ENCODE peak calls at places on chromosomes 11 and 22, in eight cellular contexts. E, P, X, L, V, H, K and J are unnamed samples.
A peak's percentile ranks its signal among the peaks of the same experiment; 100 is the strongest.

GRCh38 chr11:31656051-31656450 is 146.5 kb downstream of the ELP4 start:
- DNase-seq in E (no peak), L (no peak), X (no peak), H (no peak), P (no peak), K (peak; percentile 37), V (no peak), J (no peak)

GRCh38 chr22:24810043-24810749 is 4.2 kb downstream of the SGSM1 start:
- DNase-seq in P (peak; percentile 22), H (peak; percentile 77), V (no peak), K (no peak), X (no peak), L (no peak), E (no peak), J (peak; percentile 29)

GRCh38 chr11:35066029-35066428 is 72.9 kb upstream of the CD44 start:
- DNase-seq in L (no peak), X (no peak), E (no peak), V (no peak), K (no peak), P (no peak), H (no peak), J (no peak)

GRCh38 chr11:80028998-80029397 is 588.2 kb upstream of the TENM4 start:
- DNase-seq in K (no peak), H (no peak), P (no peak), L (no peak), E (no peak), X (no peak), V (no peak), J (no peak)

GRCh38 chr11:75773595-75774353 is 5.2 kb downstream of the DGAT2 start:
- DNase-seq in H (no peak), L (no peak), X (no peak), E (no peak), K (peak; percentile 42), V (no peak), P (no peak), J (no peak)

GRCh38 chr11:393219-394033 is 583 bp upstream of the PKP3 start:
- DNase-seq in H (no peak), L (no peak), P (no peak), V (no peak), X (no peak), E (peak; percentile 75), K (peak; percentile 94), J (peak; percentile 87)

GRCh38 chr22:47602732-47603131 is 840.3 kb downstream of the TBC1D22A start:
- DNase-seq in V (no peak), K (no peak), E (no peak), X (no peak), L (no peak), P (no peak), H (no peak), J (no peak)

GRCh38 chr22:50105529-50106100 is 15.8 kb downstream of the MOV10L1 start:
- DNase-seq in E (no peak), L (no peak), P (no peak), K (no peak), V (no peak), X (no peak), H (no peak), J (no peak)

GRCh38 chr11:122440783-122441701 is 214.5 kb upstream of the UBASH3B start:
- DNase-seq in E (peak; percentile 58), V (peak; percentile 51), L (peak; percentile 43), H (peak; percentile 81), X (peak; percentile 50), K (no peak), P (peak; percentile 55), J (no peak)

DNA sequence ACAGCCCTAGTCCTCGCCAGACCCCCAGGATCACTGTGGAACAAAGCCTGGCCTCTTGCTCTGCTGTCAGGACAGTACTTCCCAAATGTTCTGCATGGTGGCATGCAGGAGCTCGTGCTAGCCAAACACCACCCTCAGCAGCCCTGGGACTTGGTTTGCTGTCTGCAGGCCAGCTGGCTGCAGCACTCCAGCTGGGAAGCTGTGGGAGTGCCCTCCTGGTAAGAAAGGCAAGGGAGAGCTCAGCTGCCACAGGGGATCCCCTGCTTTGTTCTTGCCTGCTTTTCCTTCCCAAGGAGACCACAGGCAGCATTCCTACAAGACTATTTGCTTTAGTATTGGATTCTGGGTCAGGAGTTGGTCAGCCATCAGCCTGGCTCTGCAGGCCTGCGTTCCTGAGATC is 27.9 kb downstream of the TCIRG1 start:
- DNase-seq in L (no peak), V (no peak), E (no peak), X (no peak), P (no peak), K (no peak), H (peak; percentile 25), J (no peak)
- TF ChIP-seq CTCF in L (no peak), V (no peak), E (no peak), X (no peak), P (no peak), K (no peak), H (no peak), J (no peak)

GRCh38 chr22:28927526-28928089 is 44.2 kb downstream of the ZNRF3 start:
- DNase-seq in X (no peak), V (no peak), H (no peak), K (no peak), L (no peak), P (no peak), E (no peak), J (no peak)
- H3K4me1 ChIP-seq in X (no peaks in the 10 kb centered on the region), V (peaks cover 52% of the 10 kb centered on the region), H (peaks cover 22% of the 10 kb centered on the region), K (no peaks in the 10 kb centered on the region), L (peaks cover 26% of the 10 kb centered on the region), P (peaks cover 14% of the 10 kb centered on the region), E (peaks cover 3% of the 10 kb centered on the region), J (no peaks in the 10 kb centered on the region)

DNA sequence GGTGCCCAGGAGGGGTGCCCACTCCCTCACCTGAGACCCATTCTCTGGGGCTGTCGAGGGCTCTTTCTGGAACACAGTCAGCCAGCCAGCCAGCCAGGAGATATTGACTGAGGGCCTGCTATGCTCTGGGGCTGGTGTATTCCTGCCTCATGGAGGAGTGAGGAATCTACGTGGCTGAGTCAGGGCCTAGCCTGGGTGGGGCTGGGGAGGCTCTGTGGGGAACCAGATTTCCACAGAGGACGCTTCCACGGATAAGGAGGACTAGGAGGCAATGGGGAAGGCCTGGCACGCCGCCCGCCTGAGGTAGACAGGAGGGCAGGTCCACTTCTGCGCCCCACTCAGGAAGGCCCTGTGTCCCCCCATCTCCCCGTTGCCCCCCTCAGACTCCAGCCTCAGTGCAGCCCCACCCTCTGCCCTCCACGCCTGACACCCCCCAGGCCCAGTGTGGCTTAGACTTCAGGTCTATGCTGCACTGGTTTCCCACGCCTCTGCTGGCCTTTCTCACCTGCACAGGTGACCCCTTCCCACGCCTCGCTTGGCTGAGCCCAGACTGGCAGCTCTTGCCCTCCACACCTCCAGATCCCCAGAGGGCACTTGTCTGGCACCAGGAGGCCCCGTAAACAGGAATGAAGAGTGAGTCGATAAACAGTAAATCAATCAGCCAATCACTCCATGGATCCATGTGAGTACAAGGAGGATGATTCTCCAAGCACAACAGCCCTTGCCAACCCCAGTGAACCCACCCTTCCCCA is 37.5 kb downstream of the MACROD1 start:
- DNase-seq in V (no peak), P (no peak), E (no peak), X (no peak), L (no peak), K (no peak), H (no peak), J (no peak)
- TF ChIP-seq CTCF in V (no peak), P (no peak), E (no peak), X (no peak), L (no peak), K (no peak), H (no peak), J (no peak)

GRCh38 chr22:20858615-20859416 is at the start of the genes PI4KA and SNAP29:
- DNase-seq in V (peak; percentile 100), E (peak; percentile 100), P (peak; percentile 99), H (peak; percentile 99), K (peak; percentile 94), L (peak; percentile 99), X (peak; percentile 99), J (peak; percentile 99)

GRCh38 chr22:20857247-20857643 is 1.4 kb downstream of the PI4KA start:
- DNase-seq in V (no peak), K (no peak), E (no peak), H (peak; percentile 63), L (no peak), P (no peak), X (no peak), J (no peak)

GRCh38 chr22:20862540-20862939 is 3.7 kb downstream of the SNAP29 start:
- DNase-seq in V (no peak), X (no peak), P (no peak), L (no peak), E (no peak), H (no peak), K (no peak), J (no peak)

GRCh38 chr22:20857838-20858614 is 585 bp downstream of the PI4KA start:
- DNase-seq in V (peak; percentile 68), L (peak; percentile 85), K (peak; percentile 67), P (peak; percentile 87), H (peak; percentile 91), X (peak; percentile 57), E (peak; percentile 91), J (peak; percentile 80)

GRCh38 chr22:20859615-20860014 is 808 bp downstream of the SNAP29 start:
- DNase-seq in X (no peak), K (no peak), P (no peak), V (no peak), H (no peak), E (no peak), L (no peak), J (no peak)
- H3K4me1 ChIP-seq in X (no peaks in the 10 kb centered on the region), K (peaks cover 18% of the 10 kb centered on the region), P (peaks cover 44% of the 10 kb centered on the region), V (peaks cover 31% of the 10 kb centered on the region), H (peaks cover 18% of the 10 kb centered on the region), E (peaks cover 27% of the 10 kb centered on the region), L (peaks cover 58% of the 10 kb centered on the region), J (no peaks in the 10 kb centered on the region)